ENCODE peak calls at places on chromosomes 13 and 19, in four cellular contexts. One of them, this sample, is unnamed.

GRCh38 chr13:51380269-51380668 is 40.8 kb downstream of the SERPINE3 start:
- DNase-seq in RPMI8226: no peak
- DNase-seq in stimulated activated naive CD8-positive, alpha-beta T cell treated with anti-CD3 and anti-CD28 coated beads, Interleukin-15, Interleukin-2, amounts not matched to agents 100 U/mL and 50 U/mL, for 24 hours: no peak
- DNase-seq in activated CD4-positive, alpha-beta T cell treated with anti-CD3 and anti-CD28 coated beads for 24 hours: no peak
- DNase-seq in this sample: no peak

GRCh38 chr19:19566306-19566705 is 28.2 kb downstream of the CILP2 start:
- DNase-seq in RPMI8226: no peak
- DNase-seq in stimulated activated naive CD8-positive, alpha-beta T cell treated with anti-CD3 and anti-CD28 coated beads, Interleukin-15, Interleukin-2, amounts not matched to agents 100 U/mL and 50 U/mL, for 24 hours: no peak
- DNase-seq in activated CD4-positive, alpha-beta T cell treated with anti-CD3 and anti-CD28 coated beads for 24 hours: no peak
- DNase-seq in this sample: no peak

GRCh38 chr19:50522881-50523280 is 9.2 kb upstream of the ASPDH start:
- DNase-seq in RPMI8226: no peak
- DNase-seq in stimulated activated naive CD8-positive, alpha-beta T cell treated with anti-CD3 and anti-CD28 coated beads, Interleukin-15, Interleukin-2, amounts not matched to agents 100 U/mL and 50 U/mL, for 24 hours: no peak
- DNase-seq in activated CD4-positive, alpha-beta T cell treated with anti-CD3 and anti-CD28 coated beads for 24 hours: no peak
- DNase-seq in this sample: no peak

GRCh38 chr19:42132851-42133528 is 744 bp upstream of the POU2F2 start:
- DNase-seq in RPMI8226: peak; percentile 91
- DNase-seq in stimulated activated naive CD8-positive, alpha-beta T cell treated with anti-CD3 and anti-CD28 coated beads, Interleukin-15, Interleukin-2, amounts not matched to agents 100 U/mL and 50 U/mL, for 24 hours: peak; percentile 90
- DNase-seq in activated CD4-positive, alpha-beta T cell treated with anti-CD3 and anti-CD28 coated beads for 24 hours: peak; percentile 77
- DNase-seq in this sample: peak; percentile 84

GRCh38 chr19:47145639-47146486 is 15.2 kb downstream of the SAE1 start:
- DNase-seq in RPMI8226: no peak
- DNase-seq in stimulated activated naive CD8-positive, alpha-beta T cell treated with anti-CD3 and anti-CD28 coated beads, Interleukin-15, Interleukin-2, amounts not matched to agents 100 U/mL and 50 U/mL, for 24 hours: no peak
- DNase-seq in activated CD4-positive, alpha-beta T cell treated with anti-CD3 and anti-CD28 coated beads for 24 hours: no peak
- DNase-seq in this sample: no peak

GRCh38 chr13:91632071-91632470 is 233.7 kb downstream of the GPC5 start:
- DNase-seq in RPMI8226: no peak
- DNase-seq in stimulated activated naive CD8-positive, alpha-beta T cell treated with anti-CD3 and anti-CD28 coated beads, Interleukin-15, Interleukin-2, amounts not matched to agents 100 U/mL and 50 U/mL, for 24 hours: no peak
- DNase-seq in activated CD4-positive, alpha-beta T cell treated with anti-CD3 and anti-CD28 coated beads for 24 hours: no peak
- DNase-seq in this sample: no peak

GRCh38 chr19:6048808-6049405 is 61.4 kb downstream of the RFX2 start:
- DNase-seq in RPMI8226: peak; percentile 79
- DNase-seq in stimulated activated naive CD8-positive, alpha-beta T cell treated with anti-CD3 and anti-CD28 coated beads, Interleukin-15, Interleukin-2, amounts not matched to agents 100 U/mL and 50 U/mL, for 24 hours: peak; percentile 81
- DNase-seq in activated CD4-positive, alpha-beta T cell treated with anti-CD3 and anti-CD28 coated beads for 24 hours: peak; percentile 61
- DNase-seq in this sample: peak; percentile 45

GRCh38 chr19:6464070-6464873 is at the start of gene CRB3:
- DNase-seq in RPMI8226: no peak
- DNase-seq in stimulated activated naive CD8-positive, alpha-beta T cell treated with anti-CD3 and anti-CD28 coated beads, Interleukin-15, Interleukin-2, amounts not matched to agents 100 U/mL and 50 U/mL, for 24 hours: peak; percentile 30
- DNase-seq in activated CD4-positive, alpha-beta T cell treated with anti-CD3 and anti-CD28 coated beads for 24 hours: no peak
- DNase-seq in this sample: peak; percentile 6

GRCh38 chr13:28406728-28407266 is 88.1 kb downstream of the FLT1 start:
- DNase-seq in RPMI8226: no peak
- DNase-seq in stimulated activated naive CD8-positive, alpha-beta T cell treated with anti-CD3 and anti-CD28 coated beads, Interleukin-15, Interleukin-2, amounts not matched to agents 100 U/mL and 50 U/mL, for 24 hours: no peak
- DNase-seq in activated CD4-positive, alpha-beta T cell treated with anti-CD3 and anti-CD28 coated beads for 24 hours: no peak
- DNase-seq in this sample: no peak

GRCh38 chr19:16603090-16603489 is 24.9 kb downstream of the MED26 start:
- DNase-seq in RPMI8226: no peak
- DNase-seq in stimulated activated naive CD8-positive, alpha-beta T cell treated with anti-CD3 and anti-CD28 coated beads, Interleukin-15, Interleukin-2, amounts not matched to agents 100 U/mL and 50 U/mL, for 24 hours: no peak
- DNase-seq in activated CD4-positive, alpha-beta T cell treated with anti-CD3 and anti-CD28 coated beads for 24 hours: no peak
- DNase-seq in this sample: no peak

GRCh38 chr19:46022061-46022430 is 807 bp downstream of the PGLYRP1 start:
- DNase-seq in RPMI8226: no peak
- DNase-seq in stimulated activated naive CD8-positive, alpha-beta T cell treated with anti-CD3 and anti-CD28 coated beads, Interleukin-15, Interleukin-2, amounts not matched to agents 100 U/mL and 50 U/mL, for 24 hours: no peak
- DNase-seq in activated CD4-positive, alpha-beta T cell treated with anti-CD3 and anti-CD28 coated beads for 24 hours: no peak
- DNase-seq in this sample: no peak

GRCh38 chr13:48908381-48909087 is 67.2 kb upstream of the FNDC3A start:
- DNase-seq in RPMI8226: no peak
- DNase-seq in stimulated activated naive CD8-positive, alpha-beta T cell treated with anti-CD3 and anti-CD28 coated beads, Interleukin-15, Interleukin-2, amounts not matched to agents 100 U/mL and 50 U/mL, for 24 hours: no peak
- DNase-seq in activated CD4-positive, alpha-beta T cell treated with anti-CD3 and anti-CD28 coated beads for 24 hours: no peak
- DNase-seq in this sample: no peak

GRCh38 chr13:113630296-113630695 is 27.7 kb downstream of the ATP4B start:
- DNase-seq in RPMI8226: no peak
- DNase-seq in stimulated activated naive CD8-positive, alpha-beta T cell treated with anti-CD3 and anti-CD28 coated beads, Interleukin-15, Interleukin-2, amounts not matched to agents 100 U/mL and 50 U/mL, for 24 hours: no peak
- DNase-seq in activated CD4-positive, alpha-beta T cell treated with anti-CD3 and anti-CD28 coated beads for 24 hours: no peak
- DNase-seq in this sample: no peak

GRCh38 chr13:27171244-27171829 is at the start of gene USP12:
- DNase-seq in RPMI8226: peak; percentile 14
- DNase-seq in stimulated activated naive CD8-positive, alpha-beta T cell treated with anti-CD3 and anti-CD28 coated beads, Interleukin-15, Interleukin-2, amounts not matched to agents 100 U/mL and 50 U/mL, for 24 hours: peak; percentile 51
- DNase-seq in activated CD4-positive, alpha-beta T cell treated with anti-CD3 and anti-CD28 coated beads for 24 hours: peak; percentile 21
- DNase-seq in this sample: peak; percentile 6